ENCODE peak calls at places on chromosomes 7 and 10, in four cellular contexts. M is GM12864, Z is IMR-90, L is A549. J is an unnamed sample.

GRCh38 chr7:81618400-81619014 is 151.3 kb downstream of the HGF start:
- DNase-seq in Z (peak; percentile 98), L (peak; percentile 27), M (no peak), J (no peak)

GRCh38 chr10:78401882-78402367 is 368.3 kb downstream of the RPS24 start:
- DNase-seq in M (no peak), L (no peak), Z (no peak), J (no peak)

GRCh38 chr7:155862088-155862487 is 49.8 kb upstream of the SHH start:
- DNase-seq in M (no peak), L (peak; percentile 21), Z (no peak), J (no peak)

GRCh38 chr7:25075459-25075858 is 49.6 kb downstream of the CYCS start:
- DNase-seq in M (no peak), L (no peak), Z (peak; percentile 8), J (no peak)

GRCh38 chr10:83848696-83849095 is 290.6 kb upstream of the GHITM start:
- DNase-seq in M (no peak), Z (no peak), L (no peak), J (no peak)

GRCh38 chr7:50614721-50615518 is 49.7 kb upstream of the DDC start:
- DNase-seq in L (no peak), Z (no peak), M (no peak), J (no peak)

GRCh38 chr10:79488303-79488702 is 24.0 kb upstream of the EIF5AL1 start:
- DNase-seq in Z (peak; percentile 92), M (no peak), L (peak; percentile 63), J (no peak)

GRCh38 chr7:139481364-139481763 is 2.1 kb downstream of the KLRG2 start:
- DNase-seq in L (no peak), M (no peak), Z (no peak), J (no peak)

GRCh38 chr7:150978136-150978789 is at the start of gene KCNH2:
- DNase-seq in L (peak; percentile 58), M (no peak), Z (no peak), J (no peak)

GRCh38 chr7:101996131-101996691 is 178.8 kb downstream of the CUX1 start:
- DNase-seq in Z (no peak), L (no peak), M (no peak), J (no peak)
- TF ChIP-seq CTCF in Z (no peak), L (no peak), M (no peak), J (no peak)

GRCh38 chr10:659710-660141 is 29.7 kb downstream of the DIP2C start:
- DNase-seq in L (no peak), M (peak; percentile 5), Z (peak; percentile 87), J (no peak)
- H3K4me3 ChIP-seq in L (no peak overlapping the region), M (no peak overlapping the region), Z (no peak overlapping the region), J (no peak overlapping the region)

GRCh38 chr7:130896051-130896881 is 162.3 kb upstream of the KLF14 start:
- DNase-seq in L (no peak), M (no peak), Z (peak; percentile 54), J (no peak)
- TF ChIP-seq CTCF in L (no peak), M (peak; percentile 47), Z (peak; percentile 54), J (peak; percentile 53)

GRCh38 chr10:387949-388660 is 252.8 kb downstream of the ZMYND11 start:
- DNase-seq in Z (no peak), L (no peak), M (no peak), J (no peak)
- H3K4me3 ChIP-seq in Z (no peak overlapping the region), L (no peak overlapping the region), M (no peak overlapping the region), J (no peak overlapping the region)

GRCh38 chr7:47307311-47307710 is 274.6 kb downstream of the TNS3 start:
- DNase-seq in L (no peak), Z (no peak), M (no peak), J (no peak)
- TF ChIP-seq CTCF in L (no peak), Z (no peak), M (no peak), J (no peak)

GRCh38 chr7:44102846-44103565 is 1.1 kb upstream of the AEBP1 start:
- DNase-seq in L (no peak), M (no peak), Z (no peak), J (no peak)

GRCh38 chr7:44104880-44105771 is 981 bp downstream of the AEBP1 start:
- DNase-seq in M (no peak), Z (peak; percentile 46), L (no peak), J (no peak)

GRCh38 chr7:44103941-44104879 is at the start of gene AEBP1:
- DNase-seq in L (no peak), M (no peak), Z (no peak), J (no peak)

GRCh38 chr7:44101966-44102845 is 1.9 kb upstream of the AEBP1 start:
- DNase-seq in Z (peak; percentile 85), M (no peak), L (no peak), J (no peak)

GRCh38 chr7:44103566-44103940 is 592 bp upstream of the AEBP1 start:
- DNase-seq in Z (no peak), L (no peak), M (no peak), J (no peak)
- H3K4me3 ChIP-seq in Z (no peak overlapping the region), L (no peak overlapping the region), M (no peak overlapping the region), J (no peak overlapping the region)

J was measured in GM06990.